ENCODE peak calls at places on chromosome 14, in eight cellular contexts. D, C, N, G, Y, Z, E and T are unnamed samples.

GRCh38 chr14:105424861-105425260 is 5.2 kb downstream of the MTA1 start:
- DNase-seq in N (no peak), Z (no peak), C (no peak), D (no peak), G (no peak), E (no peak), Y (no peak), T (no peak)

GRCh38 chr14:52694761-52695480 is 437 bp downstream of the ERO1A start:
- DNase-seq in E (peak), D (no peak), N (peak), Z (peak), C (no peak), Y (peak), G (no peak), T (no peak)

GRCh38 chr14:104104006-104104901 is 18.8 kb downstream of the ASPG start:
- DNase-seq in Z (no peak), Y (no peak), D (no peak), E (no peak), C (no peak), N (peak), G (no peak), T (peak)

GRCh38 chr14:69685217-69685616 is 73.8 kb downstream of the SUSD6 start:
- DNase-seq in Y (no peak), E (no peak), N (no peak), C (no peak), Z (no peak), G (no peak), D (no peak), T (no peak)

GRCh38 chr14:69004731-69005431 is 25.8 kb upstream of the ACTN1 start:
- DNase-seq in G (no peak), N (no peak), D (no peak), C (no peak), Y (no peak), E (peak), Z (no peak), T (no peak)

GRCh38 chr14:105067140-105067968 is 2.1 kb upstream of the GPR132 start:
- DNase-seq in N (no peak), Y (no peak), E (no peak), D (no peak), G (no peak), C (no peak), Z (no peak), T (peak)

GRCh38 chr14:24674204-24674970 is 40.4 kb upstream of the GZMB start:
- DNase-seq in D (no peak), E (no peak), Z (no peak), G (no peak), C (no peak), Y (no peak), N (no peak), T (no peak)

GRCh38 chr14:77832301-77832700 is 32.4 kb downstream of the ADCK1 start:
- DNase-seq in E (no peak), N (no peak), Z (no peak), D (no peak), C (no peak), G (no peak), Y (no peak), T (no peak)

GRCh38 chr14:38502241-38502640 is 246.3 kb upstream of the CLEC14A start:
- DNase-seq in Z (no peak), G (no peak), D (no peak), E (no peak), C (no peak), N (no peak), Y (no peak), T (no peak)

GRCh38 chr14:105525861-105526780 is at the start of gene TMEM121:
- DNase-seq in Z (peak), E (peak), Y (no peak), G (no peak), C (no peak), D (no peak), N (no peak), T (peak)

GRCh38 chr14:54659365-54659764 is 92.4 kb downstream of the SAMD4A start:
- DNase-seq in C (no peak), N (no peak), E (no peak), Y (no peak), Z (no peak), G (no peak), D (no peak), T (no peak)

GRCh38 chr14:70121521-70121920 is 67.2 kb downstream of the SLC8A3 start:
- DNase-seq in G (peak), D (no peak), Z (no peak), E (peak), C (no peak), N (no peak), Y (no peak), T (no peak)

GRCh38 chr14:75905505-75905904 is 76.3 kb downstream of the TGFB3 start:
- DNase-seq in N (peak), D (peak), E (no peak), Z (peak), G (no peak), C (peak), Y (peak), T (no peak)

GRCh38 chr14:53783256-53783655 is 173.4 kb downstream of the BMP4 start:
- DNase-seq in E (no peak), N (no peak), Z (no peak), Y (no peak), G (no peak), D (no peak), C (no peak), T (no peak)

GRCh38 chr14:74924061-74924460 is 1.0 kb upstream of the RPS6KL1 start:
- DNase-seq in D (no peak), G (no peak), Y (no peak), N (no peak), Z (no peak), C (no peak), E (no peak), T (no peak)

GRCh38 chr14:42004321-42004720 is 397.6 kb downstream of the LRFN5 start:
- DNase-seq in G (no peak), Y (no peak), N (no peak), Z (peak), E (no peak), C (no peak), D (no peak), T (no peak)

DNA sequence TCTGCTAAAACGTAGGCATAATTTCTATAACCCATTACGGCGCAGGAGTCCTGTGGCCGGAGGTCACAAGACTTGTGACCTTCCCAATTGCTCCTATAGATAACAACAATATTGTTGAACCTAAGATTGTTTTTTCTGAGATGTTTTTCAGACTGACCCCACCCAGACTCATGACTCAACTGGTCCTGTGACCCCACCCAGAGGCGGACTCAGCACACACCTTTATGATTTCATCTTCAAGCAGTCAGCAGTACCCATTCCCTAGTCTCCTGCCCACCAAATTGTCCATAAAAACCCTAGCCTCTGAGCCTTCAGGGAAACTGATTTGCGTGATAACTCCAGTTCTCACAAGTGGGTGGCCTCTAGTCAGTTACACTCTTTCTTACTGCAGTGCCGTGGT is 5.9 kb upstream of the PPP4R3A start:
- DNase-seq in Y (no peak), N (no peak), D (no peak), Z (no peak), C (no peak), E (no peak), G (peak), T (no peak)
- H3K27ac ChIP-seq in Y (no peak), N (no peak), D (no peak), Z (no peak), C (no peak), E (no peak), G (no peak), T (no peak)

GRCh38 chr14:100828448-100828834 is 2.5 kb downstream of the MEG3 start:
- DNase-seq in E (no peak), Z (no peak), G (no peak), D (no peak), N (no peak), Y (no peak), C (no peak), T (no peak)
- TF ChIP-seq CTCF in E (no peak), Z (no peak), G (no peak), D (no peak), N (no peak), Y (no peak), C (no peak), T (no peak)

DNA sequence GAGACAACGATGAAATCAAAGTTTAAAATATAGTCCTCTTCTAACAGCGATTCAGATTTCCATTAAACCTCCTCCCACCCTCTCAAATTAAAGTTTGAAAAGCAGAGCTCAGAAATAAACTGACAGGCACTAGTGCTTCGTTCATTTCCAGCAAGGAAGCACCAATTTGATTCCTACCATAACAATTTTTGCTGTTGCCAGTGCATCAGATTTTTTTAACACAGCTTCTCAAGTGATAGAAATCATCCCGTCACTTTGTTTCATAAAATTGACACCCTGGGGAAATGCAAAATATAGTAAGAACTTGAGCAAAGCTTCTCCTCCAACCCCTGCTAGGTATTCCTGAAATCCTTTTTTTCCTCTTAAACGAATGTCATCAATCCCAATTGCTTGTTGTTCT is 332.0 kb downstream of the FOXG1 start:
- DNase-seq in D (no peak), Z (no peak), E (no peak), G (no peak), C (no peak), N (no peak), Y (no peak), T (no peak)
- H3K27ac ChIP-seq in D (no peak), Z (no peak), E (no peak), G (no peak), C (no peak), N (no peak), Y (no peak), T (no peak)

GRCh38 chr14:71783101-71783500 is 149.1 kb upstream of the RGS6 start:
- DNase-seq in Z (no peak), D (no peak), Y (no peak), N (no peak), G (no peak), C (no peak), E (no peak), T (no peak)
- TF ChIP-seq CTCF in Z (no peak), D (no peak), Y (no peak), N (no peak), G (no peak), C (no peak), E (no peak), T (no peak)